ENCODE peak calls at places on chromosomes 6 and 20, in eight cellular contexts. One of them, this sample, is unnamed.

GRCh38 chr6:147486683-147487082 is 21.8 kb upstream of the SAMD5 start:
- DNase-seq in kidney tubule cell: no peak
- DNase-seq in NCI-H1105 treated with DMSO at 0.1 percent for 48 hours: no peak
- DNase-seq in Calu3: no peak
- DNase-seq in erythroblast: no peak
- DNase-seq in fibroblast of the conjunctiva: no peak
- DNase-seq in HL-60: no peak
- DNase-seq in NCI-H2107: no peak
- DNase-seq in this sample: no peak

GRCh38 chr6:87154641-87155271 is 609 bp upstream of the ZNF292 start:
- DNase-seq in kidney tubule cell: peak
- DNase-seq in NCI-H1105 treated with DMSO at 0.1 percent for 48 hours: peak
- DNase-seq in Calu3: no peak
- DNase-seq in erythroblast: no peak
- DNase-seq in fibroblast of the conjunctiva: peak
- DNase-seq in HL-60: peak
- DNase-seq in NCI-H2107: peak
- DNase-seq in this sample: no peak

GRCh38 chr6:86856937-86857563 is 80.3 kb upstream of the HTR1E start:
- DNase-seq in kidney tubule cell: peak
- DNase-seq in NCI-H1105 treated with DMSO at 0.1 percent for 48 hours: peak
- DNase-seq in Calu3: peak
- DNase-seq in erythroblast: peak
- DNase-seq in fibroblast of the conjunctiva: peak
- DNase-seq in HL-60: no peak
- DNase-seq in NCI-H2107: no peak
- DNase-seq in this sample: no peak

GRCh38 chr20:23122321-23122720 is 36.2 kb upstream of the CD93 start:
- DNase-seq in kidney tubule cell: no peak
- DNase-seq in NCI-H1105 treated with DMSO at 0.1 percent for 48 hours: no peak
- DNase-seq in Calu3: no peak
- DNase-seq in erythroblast: no peak
- DNase-seq in fibroblast of the conjunctiva: no peak
- DNase-seq in HL-60: no peak
- DNase-seq in NCI-H2107: no peak
- DNase-seq in this sample: no peak

GRCh38 chr6:70563540-70563939 is 3.2 kb upstream of the SDHAF4 start:
- DNase-seq in kidney tubule cell: no peak
- DNase-seq in NCI-H1105 treated with DMSO at 0.1 percent for 48 hours: no peak
- DNase-seq in Calu3: no peak
- DNase-seq in erythroblast: no peak
- DNase-seq in fibroblast of the conjunctiva: no peak
- DNase-seq in HL-60: no peak
- DNase-seq in NCI-H2107: no peak
- DNase-seq in this sample: no peak

GRCh38 chr6:63523630-63524029 is 48.6 kb upstream of the LOC128125822 start:
- DNase-seq in kidney tubule cell: no peak
- DNase-seq in NCI-H1105 treated with DMSO at 0.1 percent for 48 hours: no peak
- DNase-seq in Calu3: no peak
- DNase-seq in erythroblast: no peak
- DNase-seq in fibroblast of the conjunctiva: no peak
- DNase-seq in HL-60: no peak
- DNase-seq in NCI-H2107: no peak
- DNase-seq in this sample: no peak

GRCh38 chr6:80642452-80642851 is 536.0 kb downstream of the BCKDHB start:
- DNase-seq in kidney tubule cell: no peak
- DNase-seq in NCI-H1105 treated with DMSO at 0.1 percent for 48 hours: no peak
- DNase-seq in Calu3: no peak
- DNase-seq in erythroblast: no peak
- DNase-seq in fibroblast of the conjunctiva: peak
- DNase-seq in HL-60: no peak
- DNase-seq in NCI-H2107: no peak
- DNase-seq in this sample: no peak

GRCh38 chr20:49569403-49570115 is 1.6 kb upstream of the PTGIS start:
- DNase-seq in kidney tubule cell: no peak
- DNase-seq in NCI-H1105 treated with DMSO at 0.1 percent for 48 hours: no peak
- DNase-seq in Calu3: no peak
- DNase-seq in erythroblast: no peak
- DNase-seq in fibroblast of the conjunctiva: no peak
- DNase-seq in HL-60: no peak
- DNase-seq in NCI-H2107: no peak
- DNase-seq in this sample: no peak

GRCh38 chr6:147055821-147056392 is 148.3 kb upstream of the STXBP5 start:
- DNase-seq in kidney tubule cell: no peak
- DNase-seq in NCI-H1105 treated with DMSO at 0.1 percent for 48 hours: no peak
- DNase-seq in Calu3: no peak
- DNase-seq in erythroblast: no peak
- DNase-seq in fibroblast of the conjunctiva: no peak
- DNase-seq in HL-60: no peak
- DNase-seq in NCI-H2107: no peak
- DNase-seq in this sample: no peak

GRCh38 chr6:75379536-75379935 is 94.9 kb upstream of the TMEM30A start:
- DNase-seq in kidney tubule cell: no peak
- DNase-seq in NCI-H1105 treated with DMSO at 0.1 percent for 48 hours: no peak
- DNase-seq in Calu3: no peak
- DNase-seq in erythroblast: no peak
- DNase-seq in fibroblast of the conjunctiva: no peak
- DNase-seq in HL-60: no peak
- DNase-seq in NCI-H2107: no peak
- DNase-seq in this sample: no peak